ENCODE peak calls at places on chromosomes 13 and 19, in six cellular contexts. C is H9, L is heart left ventricle, W is transverse colon, A is brain microvascular endothelial cell, V is body of pancreas. U is an unnamed sample.

GRCh38 chr19:53294786-53295441 is 27.4 kb upstream of the VN1R4 start:
- DNase-seq in C (peak; percentile 78), V (no peak), A (no peak), L (no peak), W (no peak), U (no peak)

GRCh38 chr19:4284176-4284958 is 5.3 kb downstream of the SHD start:
- DNase-seq in W (peak; percentile 90), L (no peak), C (peak; percentile 94), V (no peak), A (peak; percentile 9), U (no peak)

GRCh38 chr19:40411125-40411842 is 1.9 kb downstream of the PRX start:
- DNase-seq in L (peak; percentile 85), C (no peak), A (no peak), V (no peak), W (peak; percentile 40), U (no peak)

GRCh38 chr19:16671652-16672274 is 10.8 kb downstream of the TMEM38A start:
- DNase-seq in L (peak; percentile 71), V (no peak), C (no peak), A (no peak), W (peak; percentile 43), U (no peak)

GRCh38 chr13:63540042-63540441 is 2124.4 kb upstream of the PCDH20 start:
- DNase-seq in A (no peak), L (no peak), C (no peak), W (no peak), V (no peak), U (no peak)

GRCh38 chr19:2083174-2083854 is 12.8 kb downstream of the MOB3A start:
- DNase-seq in V (no peak), C (no peak), L (no peak), A (no peak), W (peak; percentile 64), U (no peak)

GRCh38 chr13:38657191-38657590 is 29.7 kb upstream of the FREM2 start:
- DNase-seq in L (no peak), A (peak; percentile 23), V (no peak), C (no peak), W (no peak), U (no peak)

GRCh38 chr19:18415177-18415867 is 3.9 kb upstream of the SSBP4 start:
- DNase-seq in W (peak; percentile 54), V (no peak), L (peak; percentile 91), C (peak; percentile 28), A (peak; percentile 76), U (no peak)

GRCh38 chr19:41882568-41883462 is at the start of gene ARHGEF1:
- DNase-seq in C (no peak), V (peak; percentile 56), A (no peak), W (peak; percentile 75), L (peak; percentile 76), U (no peak)

GRCh38 chr19:30228113-30228725 is 144.0 kb upstream of the ZNF536 start:
- DNase-seq in L (no peak), A (no peak), C (no peak), V (no peak), W (peak; percentile 13), U (no peak)

GRCh38 chr13:25111557-25111956 is 15.6 kb downstream of the PABPC3 start:
- DNase-seq in L (no peak), W (no peak), C (no peak), V (no peak), A (peak; percentile 31), U (no peak)

GRCh38 chr13:50678464-50679162 is 164.9 kb downstream of the DLEU7 start:
- DNase-seq in V (no peak), C (no peak), L (no peak), W (no peak), A (peak; percentile 95), U (peak; percentile 51)

GRCh38 chr19:3985643-3986259 is 488 bp upstream of the EEF2 start:
- DNase-seq in L (no peak), A (no peak), V (no peak), W (no peak), C (no peak), U (no peak)

GRCh38 chr13:33197551-33197971 is 88.0 kb downstream of the STARD13 start:
- DNase-seq in V (no peak), C (no peak), A (no peak), L (no peak), W (no peak), U (no peak)

GRCh38 chr13:91242652-91243051 is 104.8 kb upstream of the MIR17HG start:
- DNase-seq in V (no peak), W (no peak), C (no peak), L (no peak), A (no peak), U (no peak)

GRCh38 chr13:113350065-113350937 is 13.6 kb downstream of the GRTP1 start:
- DNase-seq in V (no peak), W (no peak), A (no peak), L (no peak), C (peak; percentile 58), U (peak; percentile 14)

GRCh38 chr19:16330368-16330801 is 5.8 kb downstream of the KLF2 start:
- DNase-seq in A (peak; percentile 92), V (peak; percentile 66), W (peak; percentile 83), L (peak; percentile 75), C (no peak), U (peak; percentile 85)

GRCh38 chr19:14116918-14117578 is 514 bp downstream of the PRKACA start:
- DNase-seq in L (peak; percentile 59), A (no peak), V (peak; percentile 33), C (no peak), W (no peak), U (no peak)

GRCh38 chr19:43441736-43442135 is 23.7 kb downstream of the LYPD3 start:
- DNase-seq in W (no peak), L (no peak), V (no peak), C (no peak), A (no peak), U (no peak)

GRCh38 chr13:44578064-44578394 is 1.9 kb upstream of the TSC22D1 start:
- DNase-seq in W (no peak), C (no peak), A (no peak), V (no peak), L (no peak), U (no peak)

GRCh38 chr13:29498426-29499040 is 97.0 kb downstream of the SLC7A1 start:
- DNase-seq in V (peak; percentile 56), C (no peak), L (no peak), A (no peak), W (no peak), U (no peak)

GRCh38 chr19:13398780-13399726 is 107.2 kb downstream of the CACNA1A start:
- DNase-seq in A (peak; percentile 74), W (no peak), V (no peak), L (peak; percentile 40), C (no peak), U (peak; percentile 54)

GRCh38 chr13:59867867-59868266 is 295.9 kb downstream of the DIAPH3 start:
- DNase-seq in C (no peak), A (no peak), L (no peak), V (no peak), W (no peak), U (no peak)

GRCh38 chr19:48390188-48391099 is 907 bp downstream of the KDELR1 start:
- DNase-seq in W (peak; percentile 75), A (peak; percentile 54), C (peak; percentile 65), L (peak; percentile 76), V (peak; percentile 70), U (no peak)

GRCh38 chr19:2381151-2381822 is 21.2 kb downstream of the TMPRSS9 start:
- DNase-seq in W (no peak), V (no peak), C (no peak), A (no peak), L (no peak), U (no peak)

GRCh38 chr19:52786078-52786463 is 520 bp downstream of the ZNF600 start:
- DNase-seq in W (peak; percentile 24), L (no peak), A (no peak), C (no peak), V (peak; percentile 11), U (no peak)

GRCh38 chr19:55460670-55461258 is 678 bp downstream of the ISOC2 start:
- DNase-seq in W (peak; percentile 86), A (peak; percentile 52), C (peak; percentile 95), V (peak; percentile 80), L (peak; percentile 90), U (no peak)

DNA sequence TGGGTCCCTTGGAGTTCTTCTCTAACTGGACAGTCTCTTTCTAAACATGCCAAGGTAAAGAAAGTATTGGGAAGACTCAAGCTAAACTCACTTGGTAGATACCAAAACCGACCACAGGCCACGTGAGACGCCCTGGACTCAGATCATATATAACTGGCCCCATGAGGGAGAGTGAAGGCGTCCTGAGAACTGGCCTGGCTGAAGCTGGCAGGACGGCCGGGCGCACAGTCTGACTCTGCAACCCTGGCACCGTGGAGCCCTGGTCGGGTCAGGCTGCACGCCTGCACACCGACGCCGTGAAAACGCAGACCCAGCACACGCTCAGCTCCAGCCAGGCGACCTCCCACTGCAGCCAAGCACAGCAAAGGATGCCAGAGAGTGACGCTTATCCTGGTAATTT is 122.5 kb upstream of the SPACA7 start:
- DNase-seq in V (no peak), C (no peak), W (no peak), A (no peak), L (no peak), U (no peak)
- H3K27ac ChIP-seq in V (no peak overlapping the region), C (no peak overlapping the region), W (no peak overlapping the region), A (no peak overlapping the region), L (no peak overlapping the region), U (no peak overlapping the region)

DNA sequence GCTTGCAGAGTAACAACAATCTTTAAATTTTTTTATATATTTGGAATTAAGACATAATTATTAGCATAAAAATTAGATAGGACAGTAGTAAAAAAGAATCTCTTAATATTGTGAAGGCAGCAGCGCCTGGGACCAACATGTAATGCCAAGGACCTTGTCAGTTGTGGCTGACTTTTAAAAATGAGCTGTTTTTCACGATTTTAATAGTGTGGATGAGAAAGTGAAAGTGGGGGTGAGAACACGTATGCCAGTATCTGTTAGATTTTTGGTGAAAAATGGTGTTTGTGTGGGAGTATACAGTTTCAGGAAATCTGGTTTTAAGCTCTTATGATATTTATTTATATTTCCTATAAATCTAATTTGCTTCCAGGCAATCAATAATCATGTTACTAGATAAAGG is 125.2 kb downstream of the LMO7 start:
- DNase-seq in L (no peak), W (no peak), A (no peak), C (no peak), V (no peak), U (no peak)
- H3K27ac ChIP-seq in L (peak overlapping the region; percentile 82), W (peak overlapping the region; percentile 81), A (no peak overlapping the region), C (no peak overlapping the region), V (peak overlapping the region; percentile 89), U (peak overlapping the region; percentile 79)

GRCh38 chr13:31201341-31202024 is 1.7 kb downstream of the B3GLCT start:
- DNase-seq in C (no peak), L (peak; percentile 68), A (peak; percentile 14), V (peak; percentile 35), W (no peak), U (no peak)
- H3K27ac ChIP-seq in C (no peak overlapping the region), L (peak overlapping the region; percentile 100), A (no peak overlapping the region), V (peak overlapping the region; percentile 94), W (peak overlapping the region; percentile 95), U (no peak overlapping the region)

GRCh38 chr19:1018393-1018792 is 2.5 kb downstream of the TMEM259 start:
- DNase-seq in L (no peak), V (no peak), C (no peak), A (no peak), W (no peak), U (no peak)

GRCh38 chr19:1020868-1021425 is at the start of gene TMEM259:
- DNase-seq in V (peak; percentile 99), A (peak; percentile 94), C (peak; percentile 93), W (peak; percentile 98), L (peak; percentile 99), U (peak; percentile 80)

GRCh38 chr19:1018932-1019615 is 1.8 kb downstream of the TMEM259 start:
- DNase-seq in V (no peak), L (no peak), A (no peak), C (no peak), W (no peak), U (no peak)

GRCh38 chr19:1019980-1020867 is 699 bp downstream of the TMEM259 start:
- DNase-seq in C (no peak), W (no peak), V (no peak), A (no peak), L (no peak), U (no peak)

GRCh38 chr19:1019616-1019961 is 1.3 kb downstream of the TMEM259 start:
- DNase-seq in A (no peak), C (no peak), V (no peak), W (no peak), L (no peak), U (no peak)
- H3K27ac ChIP-seq in A (no peak overlapping the region), C (no peak overlapping the region), V (peak overlapping the region; percentile 95), W (peak overlapping the region; percentile 2), L (no peak overlapping the region), U (peak overlapping the region; percentile 70)